ENCODE peak calls at places on chromosome 1, in five cellular contexts. One of them, this sample, is unnamed.

GRCh38 chr1:202551683-202552082 is 158.6 kb downstream of the SYT2 start:
- DNase-seq in HepG2: no peak
- DNase-seq in K562: peak
- DNase-seq in GM12878: no peak
- DNase-seq in H1: no peak
- DNase-seq in this sample: no peak

GRCh38 chr1:231550448-231550781 is 21.9 kb downstream of the TSNAX start:
- DNase-seq in K562: peak
- DNase-seq in H1: no peak
- DNase-seq in HepG2: peak
- DNase-seq in GM12878: no peak
- DNase-seq in this sample: peak

GRCh38 chr1:230519246-230519645 is 93.1 kb upstream of the PGBD5 start:
- DNase-seq in H1: no peak
- DNase-seq in HepG2: no peak
- DNase-seq in GM12878: no peak
- DNase-seq in K562: no peak
- DNase-seq in this sample: peak

GRCh38 chr1:247539214-247539613 is 3.0 kb upstream of the OR2C3 start:
- DNase-seq in K562: no peak
- DNase-seq in GM12878: no peak
- DNase-seq in HepG2: no peak
- DNase-seq in H1: no peak
- DNase-seq in this sample: no peak

GRCh38 chr1:9655127-9655723 is 3.7 kb downstream of the PIK3CD start:
- DNase-seq in K562: peak
- DNase-seq in HepG2: no peak
- DNase-seq in GM12878: no peak
- DNase-seq in H1: no peak
- DNase-seq in this sample: no peak

GRCh38 chr1:204723131-204723787 is 37.7 kb upstream of the LRRN2 start:
- DNase-seq in H1: peak
- DNase-seq in HepG2: no peak
- DNase-seq in GM12878: no peak
- DNase-seq in K562: no peak
- DNase-seq in this sample: no peak

GRCh38 chr1:205275133-205275532 is 46.4 kb downstream of the NUAK2 start:
- DNase-seq in GM12878: no peak
- DNase-seq in H1: no peak
- DNase-seq in K562: no peak
- DNase-seq in HepG2: no peak
- DNase-seq in this sample: no peak

GRCh38 chr1:26391450-26391849 is 18.9 kb upstream of the ZNF683 start:
- DNase-seq in K562: peak
- DNase-seq in H1: no peak
- DNase-seq in GM12878: no peak
- DNase-seq in HepG2: peak
- DNase-seq in this sample: peak

GRCh38 chr1:234369033-234369430 is 4.2 kb upstream of the COA6 start:
- DNase-seq in H1: no peak
- DNase-seq in K562: no peak
- DNase-seq in HepG2: no peak
- DNase-seq in GM12878: no peak
- DNase-seq in this sample: no peak

GRCh38 chr1:245938046-245938435 is 569.0 kb downstream of the SMYD3 start:
- DNase-seq in GM12878: no peak
- DNase-seq in HepG2: no peak
- DNase-seq in H1: no peak
- DNase-seq in K562: no peak
- DNase-seq in this sample: no peak

GRCh38 chr1:27615346-27616004 is 11.5 kb upstream of the AHDC1 start:
- DNase-seq in H1: no peak
- DNase-seq in HepG2: no peak
- DNase-seq in GM12878: no peak
- DNase-seq in K562: no peak
- DNase-seq in this sample: peak

GRCh38 chr1:23613191-23614126 is 54.2 kb upstream of the ID3 start:
- DNase-seq in H1: no peak
- DNase-seq in HepG2: no peak
- DNase-seq in GM12878: no peak
- DNase-seq in K562: no peak
- DNase-seq in this sample: no peak

GRCh38 chr1:94416901-94417701 is 1.1 kb upstream of the ABCD3 start:
- DNase-seq in H1: no peak
- DNase-seq in GM12878: no peak
- DNase-seq in K562: peak
- DNase-seq in HepG2: peak
- DNase-seq in this sample: peak

DNA sequence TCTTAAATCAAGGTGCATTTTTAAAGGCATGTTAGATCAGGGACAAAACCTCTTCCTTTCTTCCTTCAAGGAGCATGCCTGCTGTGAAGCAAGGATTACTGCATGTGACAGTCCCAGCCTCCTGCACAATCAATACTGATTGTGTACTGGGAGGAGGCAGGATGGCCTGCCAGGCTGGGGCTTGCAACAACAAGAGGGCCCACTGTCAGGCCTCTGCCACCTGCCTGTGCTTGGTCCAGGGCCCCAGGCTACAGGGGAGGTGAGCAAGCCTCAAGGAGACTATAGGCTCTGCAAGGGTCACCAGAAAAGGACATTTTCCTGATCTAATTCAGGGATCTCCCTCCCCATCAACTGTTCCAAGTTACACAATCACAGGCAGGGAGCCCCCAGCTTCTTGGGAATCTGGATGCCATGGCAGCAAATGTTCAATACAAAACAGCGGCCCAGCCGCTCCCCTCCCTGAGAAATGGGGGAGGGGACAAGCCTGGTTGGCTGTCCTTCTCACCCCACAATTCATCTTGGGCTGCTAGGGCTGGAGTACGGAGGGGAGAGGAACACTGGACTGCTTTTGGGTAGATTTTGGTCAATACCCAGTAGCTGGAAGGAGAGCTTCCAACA is 76.7 kb downstream of the SSBP3 start:
- DNase-seq in GM12878: no peak
- DNase-seq in K562: no peak
- DNase-seq in H1: no peak
- DNase-seq in HepG2: no peak
- DNase-seq in this sample: no peak
- TF ChIP-seq POLR2AphosphoS5 in GM12878: no peak
- TF ChIP-seq POLR2AphosphoS5 in K562: no peak
- TF ChIP-seq POLR2AphosphoS5 in H1: no peak
- TF ChIP-seq POLR2AphosphoS5 in HepG2: no peak
- TF ChIP-seq POLR2AphosphoS5 in this sample: no peak

GRCh38 chr1:13814131-13814530 is 114.1 kb downstream of the PRDM2 start:
- DNase-seq in K562: no peak
- DNase-seq in HepG2: no peak
- DNase-seq in H1: no peak
- DNase-seq in GM12878: no peak
- DNase-seq in this sample: no peak

GRCh38 chr1:13809461-13810159 is 109.6 kb downstream of the PRDM2 start:
- DNase-seq in K562: peak
- DNase-seq in GM12878: no peak
- DNase-seq in H1: no peak
- DNase-seq in HepG2: no peak
- DNase-seq in this sample: no peak

GRCh38 chr1:13812456-13813397 is 112.7 kb downstream of the PRDM2 start:
- DNase-seq in K562: no peak
- DNase-seq in H1: no peak
- DNase-seq in GM12878: no peak
- DNase-seq in HepG2: no peak
- DNase-seq in this sample: no peak

GRCh38 chr1:13816016-13816760 is 116.2 kb downstream of the PRDM2 start:
- DNase-seq in H1: no peak
- DNase-seq in HepG2: no peak
- DNase-seq in GM12878: no peak
- DNase-seq in K562: no peak
- DNase-seq in this sample: no peak

DNA sequence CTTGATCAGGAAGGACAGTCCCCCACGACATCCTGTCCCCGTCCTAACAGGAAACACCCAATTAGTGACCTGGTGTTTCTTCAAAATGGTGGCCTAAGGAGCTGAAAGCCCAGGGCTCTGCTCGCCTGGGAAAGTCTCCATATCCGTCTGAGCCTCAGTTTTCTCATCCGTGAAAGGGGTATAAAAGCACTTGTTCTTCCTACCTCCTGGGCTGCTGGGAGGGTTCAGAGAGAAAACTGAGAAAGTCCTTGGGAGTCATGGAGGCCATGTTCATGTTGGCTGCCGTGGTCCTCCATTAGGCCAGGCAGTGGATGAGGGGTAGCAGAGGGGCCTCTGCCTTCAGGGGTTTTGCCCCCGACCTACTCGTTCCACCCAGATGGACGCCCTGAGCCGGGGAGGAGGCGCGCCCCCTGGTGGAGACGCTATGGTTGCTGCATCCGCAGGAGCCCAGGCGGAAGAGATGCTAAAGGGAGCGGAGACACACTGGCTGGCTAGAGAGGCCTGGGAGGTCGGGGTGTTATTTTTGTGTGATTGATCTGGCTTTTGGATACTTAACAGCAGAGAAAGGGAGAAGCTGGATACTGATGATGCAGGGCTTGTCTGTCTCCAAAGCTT is 113.5 kb downstream of the PRDM2 start:
- DNase-seq in K562: peak
- DNase-seq in H1: peak
- DNase-seq in GM12878: no peak
- DNase-seq in HepG2: no peak
- DNase-seq in this sample: peak
- TF ChIP-seq CREB1 in K562: no peak
- TF ChIP-seq CREB1 in H1: peak
- TF ChIP-seq CREB1 in GM12878: no peak
- TF ChIP-seq CREB1 in HepG2: no peak
- TF ChIP-seq CREB1 in this sample: peak

DNA sequence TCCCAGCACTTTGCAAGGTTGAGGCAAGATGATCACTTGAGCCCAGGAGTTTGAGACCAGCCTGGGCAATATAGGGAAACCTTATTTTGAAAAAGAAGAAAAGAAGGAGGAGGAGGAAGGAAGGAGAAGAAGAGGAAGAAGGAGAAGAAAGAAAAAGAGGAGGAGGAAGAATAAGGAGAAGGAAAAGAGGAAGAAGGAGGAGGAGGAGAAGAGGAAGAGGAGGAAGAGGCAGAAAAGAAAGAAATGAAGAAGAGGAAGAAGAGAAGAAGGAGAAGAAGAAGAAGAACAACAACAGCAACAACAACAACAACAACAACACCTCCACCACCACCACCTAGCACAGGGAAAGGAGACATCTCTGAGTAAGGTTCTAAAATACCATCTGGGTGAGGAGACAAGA is 10.6 kb downstream of the SELENBP1 start:
- DNase-seq in K562: no peak
- DNase-seq in HepG2: no peak
- DNase-seq in GM12878: no peak
- DNase-seq in H1: no peak
- DNase-seq in this sample: no peak
- H3K4me2 ChIP-seq in K562: no peak
- H3K4me2 ChIP-seq in HepG2: no peak
- H3K4me2 ChIP-seq in GM12878: no peak
- H3K4me2 ChIP-seq in H1: no peak
- H3K4me2 ChIP-seq in this sample: no peak

GRCh38 chr1:236155841-236156503 is 13.6 kb downstream of the GPR137B start:
- DNase-seq in GM12878: no peak
- DNase-seq in K562: no peak
- DNase-seq in H1: no peak
- DNase-seq in HepG2: no peak
- DNase-seq in this sample: no peak
- TF ChIP-seq POLR2AphosphoS5 in GM12878: no peak
- TF ChIP-seq POLR2AphosphoS5 in K562: no peak
- TF ChIP-seq POLR2AphosphoS5 in H1: no peak
- TF ChIP-seq POLR2AphosphoS5 in HepG2: no peak
- TF ChIP-seq POLR2AphosphoS5 in this sample: no peak